ENCODE peak calls at places on chromosomes 6 and 20, in seven cellular contexts. B is sigmoid colon; K is mesendoderm; G is right lobe of liver; U is ovary; F is effector memory CD4-positive, alpha-beta T cell; E is pancreas. M is an unnamed sample. For H3K4me1, the result is how much of the 10 kb centered on the place peaks cover.

GRCh38 chr6:134195164-134195906 is 122.6 kb downstream of the SGK1 start:
- DNase-seq in B (no peak), K (no peak), G (no peak), U (no peak), F (no peak), E (no peak), M (no peak)

GRCh38 chr20:34627458-34627857 is 49.4 kb downstream of the PIGU start:
- DNase-seq in B (no peak), K (no peak), G (no peak), U (no peak), F (no peak), E (no peak), M (no peak)

GRCh38 chr6:157821342-157822033 is 1.6 kb upstream of the SNX9 start:
- DNase-seq in B (no peak), K (no peak), G (no peak), U (no peak), F (no peak), E (no peak), M (no peak)

GRCh38 chr6:108068618-108069017 is 5.9 kb downstream of the OSTM1 start:
- DNase-seq in B (no peak), K (no peak), G (no peak), U (no peak), F (peak), E (no peak), M (peak)

GRCh38 chr6:152697634-152698033 is at the start of gene MYCT1:
- DNase-seq in B (no peak), K (no peak), G (no peak), U (no peak), F (no peak), E (no peak), M (no peak)

GRCh38 chr6:14365393-14365792 is 247.8 kb downstream of the CD83 start:
- DNase-seq in B (no peak), K (no peak), G (no peak), U (no peak), F (no peak), E (no peak), M (no peak)

GRCh38 chr6:82251942-82252341 is 4.4 kb upstream of the IBTK start:
- DNase-seq in B (no peak), K (peak), G (no peak), U (no peak), F (no peak), E (no peak), M (peak)

GRCh38 chr20:4869290-4870193 is 131.8 kb downstream of the SLC23A2 start:
- DNase-seq in B (no peak), K (no peak), G (no peak), U (no peak), F (no peak), E (no peak), M (peak)

GRCh38 chr6:69861986-69862385 is 4.4 kb upstream of the COL19A1 start:
- DNase-seq in B (no peak), K (peak), G (no peak), U (no peak), F (no peak), E (no peak), M (no peak)

GRCh38 chr6:123841067-123841896 is 37.6 kb downstream of the NKAIN2 start:
- DNase-seq in B (no peak), K (no peak), G (no peak), U (no peak), F (no peak), E (no peak), M (no peak)

GRCh38 chr6:31568537-31568961 is 3.5 kb upstream of the LTA start:
- DNase-seq in B (no peak), K (no peak), G (no peak), U (no peak), F (peak), E (no peak), M (peak)

GRCh38 chr6:22108199-22108598 is 188.6 kb downstream of the PRL start:
- DNase-seq in B (no peak), K (no peak), G (no peak), U (no peak), F (no peak), E (no peak), M (no peak)

GRCh38 chr6:125947581-125947980 is 9.0 kb upstream of the HINT3 start:
- DNase-seq in B (no peak), K (no peak), G (no peak), U (no peak), F (no peak), E (no peak), M (no peak)

GRCh38 chr6:30647802-30648460 is 998 bp downstream of the C6orf136 start:
- DNase-seq in B (no peak), K (no peak), G (no peak), U (no peak), F (no peak), E (no peak), M (no peak)

GRCh38 chr6:165574770-165575549 is 88.1 kb downstream of the PDE10A start:
- DNase-seq in B (no peak), K (peak), G (no peak), U (no peak), F (no peak), E (no peak), M (no peak)

GRCh38 chr6:144321839-144322591 is 36.9 kb downstream of the UTRN start:
- DNase-seq in B (no peak), K (peak), G (no peak), U (no peak), F (no peak), E (no peak), M (no peak)

GRCh38 chr6:47303383-47303782 is 6.3 kb downstream of the TNFRSF21 start:
- DNase-seq in B (no peak), K (no peak), G (no peak), U (no peak), F (no peak), E (no peak), M (no peak)

GRCh38 chr6:15401769-15402250 is 155.9 kb downstream of the JARID2 start:
- DNase-seq in B (no peak), K (no peak), G (no peak), U (no peak), F (no peak), E (no peak), M (no peak)

GRCh38 chr6:162532283-162533008 is 195.1 kb downstream of the PRKN start:
- DNase-seq in B (no peak), K (no peak), G (no peak), U (no peak), F (no peak), E (no peak), M (no peak)

GRCh38 chr6:144055121-144055931 is 40.0 kb downstream of the SF3B5 start:
- DNase-seq in B (no peak), K (no peak), G (no peak), U (no peak), F (peak), E (no peak), M (peak)

GRCh38 chr6:148446681-148447080 is 104.0 kb downstream of the SASH1 start:
- DNase-seq in B (no peak), K (no peak), G (no peak), U (no peak), F (no peak), E (no peak), M (no peak)

GRCh38 chr6:148441454-148441911 is 98.8 kb downstream of the SASH1 start:
- DNase-seq in B (no peak), K (peak), G (no peak), U (no peak), F (no peak), E (no peak), M (no peak)

GRCh38 chr6:148445620-148446019 is 103.0 kb downstream of the SASH1 start:
- DNase-seq in B (no peak), K (no peak), G (no peak), U (no peak), F (no peak), E (no peak), M (no peak)

GRCh38 chr6:148445116-148445515 is 102.5 kb downstream of the SASH1 start:
- DNase-seq in B (no peak), K (peak), G (no peak), U (no peak), F (no peak), E (no peak), M (no peak)

GRCh38 chr6:148443798-148444560 is 101.3 kb downstream of the SASH1 start:
- DNase-seq in B (no peak), K (peak), G (no peak), U (no peak), F (no peak), E (no peak), M (no peak)
- H3K27ac ChIP-seq in B (no peak), K (no peak), G (no peak), U (no peak), F (no peak), E (no peak), M (no peak)

GRCh38 chr6:98846021-98846380 is 11.6 kb downstream of the POU3F2 start:
- DNase-seq in B (no peak), K (no peak), G (no peak), U (no peak), F (no peak), E (no peak), M (no peak)

GRCh38 chr6:98848539-98849210 is 14.3 kb downstream of the POU3F2 start:
- DNase-seq in B (no peak), K (no peak), G (no peak), U (no peak), F (no peak), E (no peak), M (no peak)

GRCh38 chr6:98847392-98847766 is 13.0 kb downstream of the POU3F2 start:
- DNase-seq in B (no peak), K (no peak), G (no peak), U (no peak), F (no peak), E (no peak), M (no peak)

GRCh38 chr6:98845201-98846020 is 11.0 kb downstream of the POU3F2 start:
- DNase-seq in B (peak), K (peak), G (peak), U (peak), F (peak), E (peak), M (peak)

DNA sequence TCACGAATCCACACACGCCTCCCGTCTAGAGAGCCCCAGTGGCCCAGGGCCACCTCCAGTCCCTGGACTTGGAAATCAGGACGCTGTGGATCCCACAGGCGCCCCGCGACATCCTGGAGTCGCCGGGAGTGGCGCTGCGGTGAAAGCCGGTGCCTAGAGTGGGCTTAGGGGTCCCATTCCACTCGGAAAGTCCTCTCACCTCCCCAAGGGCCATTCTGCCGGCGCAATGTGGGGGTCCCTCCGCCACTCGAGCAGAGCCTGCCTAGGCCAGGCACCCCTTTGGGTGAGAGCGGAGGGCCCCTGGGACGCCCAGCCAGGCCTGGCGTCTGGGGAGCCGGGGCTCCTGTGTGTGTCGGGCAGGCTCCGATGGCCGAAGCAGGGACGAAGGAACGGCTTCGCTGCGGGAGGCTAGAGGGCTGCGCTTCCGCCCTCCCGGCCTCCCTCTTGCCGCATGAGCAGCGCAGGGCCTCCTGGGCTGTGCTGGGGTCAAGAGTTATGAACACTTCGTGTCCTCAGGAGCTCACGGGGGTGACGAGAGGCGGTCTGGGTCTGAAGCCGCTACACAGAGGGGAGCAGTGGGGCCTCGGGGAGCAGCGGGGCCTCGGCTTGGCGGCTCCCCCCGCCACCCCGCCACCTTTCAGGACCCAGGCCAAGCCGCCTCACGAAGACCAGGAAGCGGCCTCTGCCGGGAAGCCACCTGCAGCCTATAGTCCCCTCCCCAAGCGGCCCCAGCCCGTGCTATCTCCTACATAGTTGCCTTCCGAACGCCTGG is 13.6 kb downstream of the POU3F2 start:
- DNase-seq in B (peak), K (no peak), G (no peak), U (no peak), F (no peak), E (peak), M (no peak)
- H3K4me3 ChIP-seq in B (peak), K (no peak), G (no peak), U (no peak), F (no peak), E (peak), M (no peak)

GRCh38 chr6:98254624-98255023 is 579.8 kb upstream of the POU3F2 start:
- DNase-seq in B (no peak), K (no peak), G (no peak), U (no peak), F (no peak), E (no peak), M (no peak)
- H3K4me1 ChIP-seq in B (under half), K (under half), G (under half), U (under half), F (under half), E (under half), M (under half)

GRCh38 chr6:151408858-151409257 is 17.5 kb upstream of the ZBTB2 start:
- DNase-seq in B (no peak), K (no peak), G (no peak), U (no peak), F (no peak), E (no peak), M (no peak)
- H3K27ac ChIP-seq in B (no peak), K (no peak), G (no peak), U (no peak), F (no peak), E (no peak), M (no peak)

GRCh38 chr6:159904497-159904911 is 13.7 kb downstream of the MAS1 start:
- DNase-seq in B (no peak), K (no peak), G (no peak), U (no peak), F (no peak), E (no peak), M (no peak)

GRCh38 chr6:159897603-159898002 is 6.8 kb downstream of the MAS1 start:
- DNase-seq in B (no peak), K (no peak), G (no peak), U (no peak), F (no peak), E (no peak), M (no peak)

GRCh38 chr6:159894991-159895390 is 4.2 kb downstream of the MAS1 start:
- DNase-seq in B (no peak), K (no peak), G (no peak), U (no peak), F (no peak), E (no peak), M (no peak)

GRCh38 chr6:159898519-159898918 is 7.7 kb downstream of the MAS1 start:
- DNase-seq in B (no peak), K (no peak), G (no peak), U (no peak), F (no peak), E (no peak), M (no peak)

DNA sequence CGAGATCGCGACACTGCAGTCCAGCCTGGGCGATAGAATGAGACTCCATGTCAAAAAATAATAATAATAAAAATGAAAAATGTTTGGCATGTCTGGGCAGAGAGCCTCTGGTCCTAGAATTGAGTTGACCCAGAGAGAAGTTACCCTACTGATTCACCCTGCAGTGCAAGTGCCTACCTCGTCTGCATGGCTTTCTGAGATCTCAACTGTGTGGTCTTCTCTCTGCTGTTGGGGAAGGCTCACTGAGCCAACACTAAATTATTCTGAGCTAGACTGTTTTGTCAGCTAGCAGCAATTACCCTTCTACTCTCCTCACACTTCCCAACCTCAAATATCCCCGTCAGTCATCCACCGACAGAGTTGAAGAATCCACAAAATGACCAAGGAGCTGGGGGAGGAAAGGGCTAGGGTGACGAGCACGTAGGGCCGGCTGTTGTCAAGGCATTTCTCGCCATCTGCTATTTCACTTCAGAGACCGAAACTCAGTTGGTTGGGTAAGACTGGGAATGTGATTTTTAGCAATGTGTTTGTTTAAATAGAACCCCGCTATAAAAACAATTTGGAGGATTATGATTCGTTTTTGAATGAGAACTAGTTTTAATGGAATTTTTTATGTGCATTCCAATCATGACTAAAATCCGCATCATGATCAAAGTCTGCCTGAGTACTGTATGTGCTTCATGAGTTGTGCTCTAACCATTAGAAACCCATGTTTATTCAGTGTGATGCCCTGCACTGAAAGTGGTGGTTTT is 9.4 kb downstream of the MAS1 start:
- DNase-seq in B (no peak), K (no peak), G (no peak), U (no peak), F (no peak), E (no peak), M (no peak)
- H3K4me3 ChIP-seq in B (no peak), K (no peak), G (no peak), U (no peak), F (no peak), E (no peak), M (no peak)

DNA sequence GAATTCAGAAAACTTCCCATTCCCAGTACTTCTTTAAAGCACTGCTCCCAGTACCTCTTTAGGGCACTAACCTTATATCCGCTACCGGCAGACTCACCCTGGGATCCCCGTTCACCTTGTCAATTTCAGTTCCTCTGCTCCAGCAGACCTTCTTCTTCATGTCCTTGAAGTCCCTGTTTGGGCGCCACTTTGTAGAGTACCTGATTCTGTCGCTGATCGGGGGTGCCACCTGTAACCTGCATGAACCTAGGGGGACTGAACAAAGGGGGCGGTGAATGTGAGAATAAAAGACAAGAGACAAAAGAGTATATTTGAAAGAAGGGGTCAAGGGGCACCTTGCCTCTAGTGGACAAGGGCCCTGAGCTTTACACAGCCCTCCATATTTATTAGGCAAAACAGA is 4.9 kb upstream of the GINS1 start:
- DNase-seq in B (no peak), K (peak), G (no peak), U (no peak), F (no peak), E (no peak), M (no peak)
- H3K4me1 ChIP-seq in B (under half), K (under half), G (under half), U (under half), F (under half), E (under half), M (under half)

DNA sequence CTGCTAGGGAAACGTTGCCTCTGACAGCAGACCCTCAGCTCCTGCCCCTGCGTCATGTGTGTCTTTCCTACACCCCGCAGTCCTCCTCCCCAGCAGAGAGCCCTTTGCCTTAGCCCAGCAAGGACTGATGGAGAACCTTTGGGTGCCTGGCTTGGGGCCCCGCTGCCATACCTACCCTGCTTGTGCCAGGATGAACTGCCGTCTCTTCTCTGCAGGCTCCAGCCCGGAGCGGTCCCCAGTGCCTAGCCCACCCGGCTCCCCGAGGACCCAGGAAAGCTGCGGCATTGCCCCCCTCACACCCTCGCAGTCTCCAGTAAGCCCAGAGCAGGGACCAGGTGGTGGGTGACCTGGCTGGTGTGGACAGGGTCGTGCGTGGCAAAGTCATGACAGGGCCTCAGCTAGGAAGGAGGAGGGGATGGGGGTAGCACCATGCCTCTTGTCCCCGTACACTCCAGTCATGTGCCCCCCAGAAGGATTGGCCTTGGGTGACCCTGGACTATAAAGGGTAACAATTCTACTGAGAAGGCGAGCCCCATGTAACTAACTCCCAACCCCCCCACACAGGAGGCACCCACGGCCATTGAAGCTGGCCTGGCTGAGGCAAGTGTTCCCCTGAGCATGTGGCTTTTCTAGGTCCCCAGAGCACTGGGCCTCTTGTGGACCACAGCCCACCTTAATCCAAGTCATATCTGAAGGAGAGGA is 8.3 kb downstream of the HSPA12B start:
- DNase-seq in B (peak), K (no peak), G (no peak), U (no peak), F (no peak), E (no peak), M (no peak)
- H3K27ac ChIP-seq in B (no peak), K (no peak), G (no peak), U (no peak), F (no peak), E (no peak), M (no peak)